ENCODE peak calls at places on chromosomes 13 and 19, in eight cellular contexts. One of them, this sample, is unnamed.
A peak's percentile ranks its signal among the peaks of the same experiment; 100 is the strongest.

GRCh38 chr19:18730885-18731513 is 47.5 kb downstream of the CRTC1 start:
- DNase-seq in lower leg skin: no peak
- DNase-seq in heart left ventricle: no peak
- DNase-seq in A549: no peak
- DNase-seq in vagina: no peak
- DNase-seq in breast epithelium: no peak
- DNase-seq in esophagus squamous epithelium: no peak
- DNase-seq in body of pancreas: no peak
- DNase-seq in this sample: no peak

GRCh38 chr13:23671367-23671766 is 101.2 kb downstream of the TNFRSF19 start:
- DNase-seq in lower leg skin: no peak
- DNase-seq in heart left ventricle: no peak
- DNase-seq in A549: no peak
- DNase-seq in vagina: no peak
- DNase-seq in breast epithelium: no peak
- DNase-seq in esophagus squamous epithelium: no peak
- DNase-seq in body of pancreas: no peak
- DNase-seq in this sample: no peak

GRCh38 chr13:47816835-47817234 is 184.2 kb downstream of the SUCLA2 start:
- DNase-seq in lower leg skin: no peak
- DNase-seq in heart left ventricle: no peak
- DNase-seq in A549: no peak
- DNase-seq in vagina: no peak
- DNase-seq in breast epithelium: no peak
- DNase-seq in esophagus squamous epithelium: no peak
- DNase-seq in body of pancreas: no peak
- DNase-seq in this sample: no peak

GRCh38 chr19:40235238-40236025 is 8.9 kb upstream of the CCNP start:
- DNase-seq in lower leg skin: no peak
- DNase-seq in heart left ventricle: no peak
- DNase-seq in A549: no peak
- DNase-seq in vagina: no peak
- DNase-seq in breast epithelium: no peak
- DNase-seq in esophagus squamous epithelium: no peak
- DNase-seq in body of pancreas: no peak
- DNase-seq in this sample: no peak

GRCh38 chr13:77874406-77874805 is 44.2 kb downstream of the EDNRB start:
- DNase-seq in lower leg skin: no peak
- DNase-seq in heart left ventricle: no peak
- DNase-seq in A549: no peak
- DNase-seq in vagina: no peak
- DNase-seq in breast epithelium: no peak
- DNase-seq in esophagus squamous epithelium: no peak
- DNase-seq in body of pancreas: no peak
- DNase-seq in this sample: no peak

GRCh38 chr13:108213946-108214345 is 1.4 kb downstream of the LIG4 start:
- DNase-seq in lower leg skin: no peak
- DNase-seq in heart left ventricle: no peak
- DNase-seq in A549: no peak
- DNase-seq in vagina: no peak
- DNase-seq in breast epithelium: no peak
- DNase-seq in esophagus squamous epithelium: no peak
- DNase-seq in body of pancreas: no peak
- DNase-seq in this sample: no peak

GRCh38 chr13:26558912-26559485 is 1.5 kb downstream of the WASF3 start:
- DNase-seq in lower leg skin: no peak
- DNase-seq in heart left ventricle: no peak
- DNase-seq in A549: no peak
- DNase-seq in vagina: no peak
- DNase-seq in breast epithelium: no peak
- DNase-seq in esophagus squamous epithelium: no peak
- DNase-seq in body of pancreas: no peak
- DNase-seq in this sample: no peak

GRCh38 chr13:51364404-51365008 is 25.0 kb downstream of the SERPINE3 start:
- DNase-seq in lower leg skin: no peak
- DNase-seq in heart left ventricle: no peak
- DNase-seq in A549: no peak
- DNase-seq in vagina: no peak
- DNase-seq in breast epithelium: no peak
- DNase-seq in esophagus squamous epithelium: no peak
- DNase-seq in body of pancreas: no peak
- DNase-seq in this sample: no peak

GRCh38 chr13:44238011-44238421 is 135.6 kb upstream of the SERP2 start:
- DNase-seq in lower leg skin: peak; percentile 64
- DNase-seq in heart left ventricle: no peak
- DNase-seq in A549: no peak
- DNase-seq in vagina: no peak
- DNase-seq in breast epithelium: no peak
- DNase-seq in esophagus squamous epithelium: no peak
- DNase-seq in body of pancreas: no peak
- DNase-seq in this sample: no peak

GRCh38 chr13:113448885-113449692 is 4.2 kb downstream of the ADPRHL1 start:
- DNase-seq in lower leg skin: no peak
- DNase-seq in heart left ventricle: no peak
- DNase-seq in A549: peak; percentile 44
- DNase-seq in vagina: no peak
- DNase-seq in breast epithelium: peak; percentile 71
- DNase-seq in esophagus squamous epithelium: no peak
- DNase-seq in body of pancreas: peak; percentile 89
- DNase-seq in this sample: no peak

GRCh38 chr13:27379694-27380596 is 44.5 kb upstream of the GTF3A start:
- DNase-seq in lower leg skin: peak; percentile 92
- DNase-seq in heart left ventricle: peak; percentile 20
- DNase-seq in A549: peak; percentile 35
- DNase-seq in vagina: no peak
- DNase-seq in breast epithelium: no peak
- DNase-seq in esophagus squamous epithelium: no peak
- DNase-seq in body of pancreas: peak; percentile 80
- DNase-seq in this sample: peak; percentile 26

GRCh38 chr19:5801796-5802616 is 2.9 kb upstream of the NRTN start:
- DNase-seq in lower leg skin: no peak
- DNase-seq in heart left ventricle: no peak
- DNase-seq in A549: no peak
- DNase-seq in vagina: no peak
- DNase-seq in breast epithelium: no peak
- DNase-seq in esophagus squamous epithelium: no peak
- DNase-seq in body of pancreas: no peak
- DNase-seq in this sample: no peak

GRCh38 chr19:51066393-51066792 is 1.5 kb upstream of the KLK13 start:
- DNase-seq in lower leg skin: peak; percentile 57
- DNase-seq in heart left ventricle: no peak
- DNase-seq in A549: no peak
- DNase-seq in vagina: no peak
- DNase-seq in breast epithelium: no peak
- DNase-seq in esophagus squamous epithelium: no peak
- DNase-seq in body of pancreas: no peak
- DNase-seq in this sample: no peak

GRCh38 chr13:101949681-101950080 is 452.2 kb downstream of the FGF14 start:
- DNase-seq in lower leg skin: no peak
- DNase-seq in heart left ventricle: no peak
- DNase-seq in A549: no peak
- DNase-seq in vagina: no peak
- DNase-seq in breast epithelium: no peak
- DNase-seq in esophagus squamous epithelium: no peak
- DNase-seq in body of pancreas: no peak
- DNase-seq in this sample: no peak

GRCh38 chr13:42977219-42977659 is 14.8 kb downstream of the EPSTI1 start:
- DNase-seq in lower leg skin: no peak
- DNase-seq in heart left ventricle: no peak
- DNase-seq in A549: no peak
- DNase-seq in vagina: no peak
- DNase-seq in breast epithelium: no peak
- DNase-seq in esophagus squamous epithelium: no peak
- DNase-seq in body of pancreas: no peak
- DNase-seq in this sample: no peak

GRCh38 chr13:24050796-24051715 is 109.5 kb upstream of the SPATA13 start:
- DNase-seq in lower leg skin: no peak
- DNase-seq in heart left ventricle: no peak
- DNase-seq in A549: no peak
- DNase-seq in vagina: no peak
- DNase-seq in breast epithelium: no peak
- DNase-seq in esophagus squamous epithelium: no peak
- DNase-seq in body of pancreas: no peak
- DNase-seq in this sample: no peak

GRCh38 chr13:65940720-65941119 is 1289.4 kb downstream of the PCDH9 start:
- DNase-seq in lower leg skin: no peak
- DNase-seq in heart left ventricle: peak; percentile 12
- DNase-seq in A549: no peak
- DNase-seq in vagina: no peak
- DNase-seq in breast epithelium: no peak
- DNase-seq in esophagus squamous epithelium: no peak
- DNase-seq in body of pancreas: peak; percentile 10
- DNase-seq in this sample: no peak

GRCh38 chr13:60756306-60756705 is 359.3 kb downstream of the TDRD3 start:
- DNase-seq in lower leg skin: no peak
- DNase-seq in heart left ventricle: no peak
- DNase-seq in A549: no peak
- DNase-seq in vagina: no peak
- DNase-seq in breast epithelium: no peak
- DNase-seq in esophagus squamous epithelium: no peak
- DNase-seq in body of pancreas: no peak
- DNase-seq in this sample: peak; percentile 15

GRCh38 chr13:30002577-30002976 is 152.2 kb upstream of the UBL3 start:
- DNase-seq in lower leg skin: no peak
- DNase-seq in heart left ventricle: no peak
- DNase-seq in A549: no peak
- DNase-seq in vagina: no peak
- DNase-seq in breast epithelium: no peak
- DNase-seq in esophagus squamous epithelium: no peak
- DNase-seq in body of pancreas: no peak
- DNase-seq in this sample: no peak

GRCh38 chr13:36395280-36395679 is 37.0 kb upstream of the CCNA1 start:
- DNase-seq in lower leg skin: no peak
- DNase-seq in heart left ventricle: no peak
- DNase-seq in A549: peak; percentile 5
- DNase-seq in vagina: no peak
- DNase-seq in breast epithelium: no peak
- DNase-seq in esophagus squamous epithelium: no peak
- DNase-seq in body of pancreas: no peak
- DNase-seq in this sample: no peak

GRCh38 chr13:50898338-50898737 is 11.3 kb upstream of the RNASEH2B start:
- DNase-seq in lower leg skin: no peak
- DNase-seq in heart left ventricle: no peak
- DNase-seq in A549: no peak
- DNase-seq in vagina: no peak
- DNase-seq in breast epithelium: no peak
- DNase-seq in esophagus squamous epithelium: no peak
- DNase-seq in body of pancreas: no peak
- DNase-seq in this sample: no peak

GRCh38 chr19:38766276-38767047 is 6.9 kb downstream of the LGALS7 start:
- DNase-seq in lower leg skin: no peak
- DNase-seq in heart left ventricle: no peak
- DNase-seq in A549: no peak
- DNase-seq in vagina: no peak
- DNase-seq in breast epithelium: no peak
- DNase-seq in esophagus squamous epithelium: no peak
- DNase-seq in body of pancreas: no peak
- DNase-seq in this sample: no peak

GRCh38 chr19:38773469-38774177 is at the start of gene LGALS7:
- DNase-seq in lower leg skin: no peak
- DNase-seq in heart left ventricle: no peak
- DNase-seq in A549: no peak
- DNase-seq in vagina: no peak
- DNase-seq in breast epithelium: no peak
- DNase-seq in esophagus squamous epithelium: no peak
- DNase-seq in body of pancreas: no peak
- DNase-seq in this sample: no peak

GRCh38 chr19:38774181-38774950 is 1.0 kb upstream of the LGALS7 start:
- DNase-seq in lower leg skin: peak; percentile 70
- DNase-seq in heart left ventricle: no peak
- DNase-seq in A549: no peak
- DNase-seq in vagina: no peak
- DNase-seq in breast epithelium: no peak
- DNase-seq in esophagus squamous epithelium: no peak
- DNase-seq in body of pancreas: no peak
- DNase-seq in this sample: no peak

GRCh38 chr19:38765214-38765613 is 8.1 kb downstream of the LGALS7 start:
- DNase-seq in lower leg skin: no peak
- DNase-seq in heart left ventricle: no peak
- DNase-seq in A549: no peak
- DNase-seq in vagina: no peak
- DNase-seq in breast epithelium: no peak
- DNase-seq in esophagus squamous epithelium: no peak
- DNase-seq in body of pancreas: no peak
- DNase-seq in this sample: no peak

GRCh38 chr19:38769635-38770211 is 3.6 kb downstream of the LGALS7 start:
- DNase-seq in lower leg skin: peak; percentile 99
- DNase-seq in heart left ventricle: peak; percentile 90
- DNase-seq in A549: peak; percentile 77
- DNase-seq in vagina: no peak
- DNase-seq in breast epithelium: peak; percentile 93
- DNase-seq in esophagus squamous epithelium: peak; percentile 76
- DNase-seq in body of pancreas: peak; percentile 78
- DNase-seq in this sample: peak; percentile 69
- TF ChIP-seq CTCF in lower leg skin: no peak
- TF ChIP-seq CTCF in heart left ventricle: peak; percentile 86
- TF ChIP-seq CTCF in A549: peak; percentile 61
- TF ChIP-seq CTCF in vagina: peak; percentile 81
- TF ChIP-seq CTCF in breast epithelium: peak; percentile 98
- TF ChIP-seq CTCF in esophagus squamous epithelium: peak; percentile 98
- TF ChIP-seq CTCF in body of pancreas: peak; percentile 68
- TF ChIP-seq CTCF in this sample: no peak

DNA sequence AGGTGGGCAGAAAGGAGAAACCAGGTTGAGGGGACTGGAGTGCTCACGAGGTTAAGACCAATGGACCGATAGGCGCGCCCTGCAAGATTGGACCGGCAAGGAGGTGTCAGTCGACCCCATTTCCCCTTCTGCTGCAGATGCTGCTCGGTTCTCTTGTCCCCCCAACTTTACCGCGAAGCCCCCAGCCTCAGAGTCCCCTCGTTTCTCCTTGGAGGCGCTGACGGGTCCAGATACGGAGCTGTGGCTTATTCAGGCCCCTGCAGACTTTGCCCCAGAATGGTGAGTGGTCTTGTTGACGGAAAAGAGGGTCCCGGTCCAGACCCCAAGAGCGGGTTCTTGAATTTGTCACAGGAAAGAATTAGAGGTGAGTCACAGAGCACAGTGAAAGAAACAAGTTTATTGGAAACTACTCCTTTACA is 522 bp downstream of the POLR1G start:
- DNase-seq in lower leg skin: no peak
- DNase-seq in heart left ventricle: no peak
- DNase-seq in A549: no peak
- DNase-seq in vagina: no peak
- DNase-seq in breast epithelium: no peak
- DNase-seq in esophagus squamous epithelium: no peak
- DNase-seq in body of pancreas: no peak
- DNase-seq in this sample: no peak
- TF ChIP-seq POLR2A in lower leg skin: no peak
- TF ChIP-seq POLR2A in heart left ventricle: no peak
- TF ChIP-seq POLR2A in A549: no peak
- TF ChIP-seq POLR2A in vagina: no peak
- TF ChIP-seq POLR2A in breast epithelium: no peak
- TF ChIP-seq POLR2A in esophagus squamous epithelium: no peak
- TF ChIP-seq POLR2A in body of pancreas: no peak
- TF ChIP-seq POLR2A in this sample: no peak

GRCh38 chr19:47514869-47515588 is at the start of gene NAPA:
- DNase-seq in lower leg skin: peak; percentile 100
- DNase-seq in heart left ventricle: peak; percentile 100
- DNase-seq in A549: peak; percentile 100
- DNase-seq in vagina: peak; percentile 100
- DNase-seq in breast epithelium: peak; percentile 100
- DNase-seq in esophagus squamous epithelium: peak; percentile 100
- DNase-seq in body of pancreas: peak; percentile 100
- DNase-seq in this sample: peak; percentile 100
- TF ChIP-seq CTCF in lower leg skin: no peak
- TF ChIP-seq CTCF in heart left ventricle: peak; percentile 97
- TF ChIP-seq CTCF in A549: no peak
- TF ChIP-seq CTCF in vagina: no peak
- TF ChIP-seq CTCF in breast epithelium: no peak
- TF ChIP-seq CTCF in esophagus squamous epithelium: no peak
- TF ChIP-seq CTCF in body of pancreas: no peak
- TF ChIP-seq CTCF in this sample: no peak

GRCh38 chr13:46553886-46554855 is 1.2 kb downstream of the LRCH1 start:
- DNase-seq in lower leg skin: peak; percentile 94
- DNase-seq in heart left ventricle: peak; percentile 78
- DNase-seq in A549: peak; percentile 49
- DNase-seq in vagina: no peak
- DNase-seq in breast epithelium: peak; percentile 69
- DNase-seq in esophagus squamous epithelium: peak; percentile 14
- DNase-seq in body of pancreas: peak; percentile 65
- DNase-seq in this sample: peak; percentile 68
- TF ChIP-seq POLR2A in lower leg skin: no peak
- TF ChIP-seq POLR2A in heart left ventricle: no peak
- TF ChIP-seq POLR2A in A549: no peak
- TF ChIP-seq POLR2A in vagina: no peak
- TF ChIP-seq POLR2A in breast epithelium: no peak
- TF ChIP-seq POLR2A in esophagus squamous epithelium: no peak
- TF ChIP-seq POLR2A in body of pancreas: peak; percentile 55
- TF ChIP-seq POLR2A in this sample: peak; percentile 35

This sample was measured in prostate gland.